ENCODE peak calls at places on chromosomes 7 and 10, in five cellular contexts. H, A, K, T and C are unnamed samples.

GRCh38 chr10:125102821-125103220 is 57.5 kb downstream of the CTBP2 start:
- DNase-seq in H (peak), A (no peak), K (peak), T (no peak), C (no peak)

GRCh38 chr10:83310688-83311087 is 828.6 kb upstream of the GHITM start:
- DNase-seq in H (no peak), A (no peak), K (no peak), T (no peak), C (peak)

GRCh38 chr10:58260334-58260733 is 7.4 kb downstream of the IPMK start:
- DNase-seq in H (no peak), A (no peak), K (no peak), T (no peak), C (no peak)

GRCh38 chr7:106652092-106652491 is 8.9 kb downstream of the CCDC71L start:
- DNase-seq in H (no peak), A (no peak), K (no peak), T (no peak), C (no peak)

GRCh38 chr7:63031838-63032436 is 966.7 kb upstream of the ZNF722 start:
- DNase-seq in H (no peak), A (no peak), K (no peak), T (no peak), C (no peak)

GRCh38 chr7:1548438-1548831 is 7.6 kb downstream of the TMEM184A start:
- DNase-seq in H (no peak), A (no peak), K (no peak), T (no peak), C (no peak)

GRCh38 chr7:35725280-35725680 is 30.3 kb upstream of the HERPUD2 start:
- DNase-seq in H (no peak), A (no peak), K (peak), T (no peak), C (no peak)

GRCh38 chr10:23516530-23516929 is 77.7 kb downstream of the OTUD1 start:
- DNase-seq in H (no peak), A (peak), K (no peak), T (peak), C (peak)

GRCh38 chr7:44157116-44158059 is 16.3 kb upstream of the MYL7 start:
- DNase-seq in H (no peak), A (no peak), K (no peak), T (no peak), C (peak)

DNA sequence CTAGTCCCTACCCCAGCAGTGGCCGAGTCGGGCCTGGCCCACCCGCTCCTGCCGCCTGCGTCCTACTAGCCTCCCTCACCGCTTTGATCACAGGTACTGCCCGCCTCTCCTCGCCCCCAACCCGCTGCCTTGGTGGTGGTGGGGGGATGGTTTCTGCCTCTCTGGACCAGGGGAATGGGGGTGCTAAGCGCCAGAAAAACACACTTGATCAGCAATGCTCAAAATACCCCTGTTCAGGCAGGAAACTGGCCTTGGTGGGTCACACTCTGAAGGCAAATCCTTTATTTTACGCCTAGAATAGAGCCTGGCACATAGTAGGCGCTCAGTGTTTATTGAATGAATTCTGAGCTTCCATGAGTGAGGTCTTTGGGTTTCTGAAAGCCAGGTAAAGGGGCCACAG is 1.0 kb upstream of the CRTAC1 start:
- DNase-seq in H (no peak), A (no peak), K (no peak), T (no peak), C (no peak)
- H3K4me3 ChIP-seq in H (no peak), A (no peak), K (no peak), T (no peak), C (no peak)

GRCh38 chr10:3805227-3805790 is 20.3 kb upstream of the KLF6 start:
- DNase-seq in H (no peak), A (peak), K (no peak), T (peak), C (no peak)
- H3K4me3 ChIP-seq in H (no peak), A (no peak), K (no peak), T (no peak), C (no peak)

DNA sequence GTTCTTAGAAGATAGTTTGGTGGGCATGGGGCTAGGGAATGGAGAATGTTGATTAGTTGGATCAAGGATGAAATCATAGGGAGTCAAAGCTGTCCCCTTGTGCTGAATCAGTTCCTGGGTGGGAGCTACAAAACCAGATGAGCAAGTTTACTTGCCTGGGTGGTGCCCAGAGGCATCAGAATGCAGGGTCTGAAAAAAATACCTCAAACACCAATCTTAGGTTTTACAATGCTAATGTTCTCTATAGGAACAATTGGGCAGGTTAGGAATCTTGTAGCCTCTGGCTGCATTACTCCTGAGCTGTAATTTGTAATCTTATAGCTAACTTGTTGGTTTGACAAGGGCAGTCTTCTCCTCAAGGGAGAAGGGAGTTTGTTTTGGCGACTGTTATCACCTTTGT is 34.4 kb downstream of the LHFPL3 start:
- DNase-seq in H (no peak), A (no peak), K (no peak), T (no peak), C (peak)
- H3K4me3 ChIP-seq in H (no peak), A (no peak), K (no peak), T (no peak), C (no peak)

GRCh38 chr10:71396084-71396713 is 521 bp upstream of the CDH23 start:
- DNase-seq in H (peak), A (peak), K (peak), T (peak), C (peak)

GRCh38 chr10:71398991-71399375 is 2.3 kb downstream of the CDH23 start:
- DNase-seq in H (no peak), A (no peak), K (no peak), T (no peak), C (no peak)

GRCh38 chr10:71396714-71397339 is at the start of gene CDH23:
- DNase-seq in H (peak), A (peak), K (peak), T (no peak), C (peak)

GRCh38 chr10:71395621-71396020 is 1.1 kb upstream of the CDH23 start:
- DNase-seq in H (no peak), A (peak), K (no peak), T (no peak), C (peak)

GRCh38 chr10:71397340-71398212 is 856 bp downstream of the CDH23 start:
- DNase-seq in H (no peak), A (peak), K (peak), T (no peak), C (peak)
- H3K4me3 ChIP-seq in H (peak), A (peak), K (no peak), T (no peak), C (peak)